ENCODE peak calls at places on chromosomes 4 and X, in four cellular contexts. Y, U, P and I are unnamed samples.

GRCh38 chrX:154323537-154323936 is 27.9 kb downstream of the TKTL1 start:
- DNase-seq in Y (no peak), P (no peak), U (no peak), I (no peak)

GRCh38 chr4:129641179-129641578 is 545.2 kb downstream of the C4orf33 start:
- DNase-seq in Y (no peak), P (peak), U (peak), I (peak)

GRCh38 chr4:102578819-102579218 is 77.7 kb downstream of the NFKB1 start:
- DNase-seq in Y (peak), U (no peak), P (no peak), I (no peak)

GRCh38 chr4:80307774-80308465 is 27.6 kb upstream of the CFAP299 start:
- DNase-seq in Y (no peak), P (peak), U (no peak), I (no peak)

GRCh38 chrX:66635360-66635759 is 3.5 kb downstream of the EDA2R start:
- DNase-seq in Y (no peak), P (peak), U (no peak), I (no peak)

GRCh38 chr4:36099509-36099908 is 144.8 kb downstream of the ARAP2 start:
- DNase-seq in Y (no peak), U (no peak), P (no peak), I (no peak)

GRCh38 chr4:155376387-155377268 is at the start of gene MAP9:
- DNase-seq in Y (peak), U (peak), P (peak), I (peak)

GRCh38 chrX:124421898-124422622 is 75.7 kb downstream of the SH2D1A start:
- DNase-seq in U (no peak), Y (no peak), P (no peak), I (no peak)

GRCh38 chr4:8316251-8316771 is 46.8 kb downstream of the HTRA3 start:
- DNase-seq in U (no peak), Y (no peak), P (no peak), I (no peak)

GRCh38 chr4:78775278-78776030 is 696 bp upstream of the BMP2K start:
- DNase-seq in P (peak), Y (peak), U (peak), I (peak)

GRCh38 chrX:3653111-3653510 is 60.3 kb downstream of the PRKX start:
- DNase-seq in U (no peak), P (no peak), Y (no peak), I (no peak)

GRCh38 chrX:53262189-53262917 is 19.0 kb downstream of the IQSEC2 start:
- DNase-seq in Y (no peak), U (peak), P (no peak), I (no peak)

GRCh38 chr4:83178029-83178428 is 63.5 kb upstream of the PLAC8 start:
- DNase-seq in P (no peak), U (no peak), Y (no peak), I (no peak)

GRCh38 chr4:69731261-69731660 is 29.2 kb downstream of the SULT1B1 start:
- DNase-seq in U (no peak), P (no peak), Y (no peak), I (no peak)

GRCh38 chr4:65698631-65699030 is 28.3 kb upstream of the EPHA5 start:
- DNase-seq in Y (no peak), U (no peak), P (no peak), I (no peak)

GRCh38 chr4:7559741-7560376 is 125.1 kb upstream of the PSAPL1 start:
- DNase-seq in P (no peak), Y (no peak), U (no peak), I (peak)

GRCh38 chrX:75303795-75304194 is 29.9 kb downstream of the UPRT start:
- DNase-seq in U (no peak), P (peak), Y (no peak), I (no peak)